ENCODE peak calls at places on chromosomes 13 and 19, in seven cellular contexts. One of them, this sample, is unnamed.

GRCh38 chr19:29506619-29506911 is 19.2 kb upstream of the VSTM2B start:
- DNase-seq in AG09319: no peak
- DNase-seq in cardiac fibroblast: no peak
- DNase-seq in naive B cell: no peak
- DNase-seq in dorsolateral prefrontal cortex: no peak
- DNase-seq in endothelial cell of umbilical vein: no peak
- DNase-seq in mucosa of gallbladder: no peak
- DNase-seq in this sample: no peak

GRCh38 chr19:11418518-11419506 is at the start of gene RGL3:
- DNase-seq in AG09319: no peak
- DNase-seq in naive B cell: peak
- DNase-seq in mucosa of gallbladder: no peak
- DNase-seq in cardiac fibroblast: no peak
- DNase-seq in endothelial cell of umbilical vein: no peak
- DNase-seq in dorsolateral prefrontal cortex: no peak
- DNase-seq in this sample: peak

GRCh38 chr19:6214881-6215541 is 64.8 kb downstream of the MLLT1 start:
- DNase-seq in cardiac fibroblast: no peak
- DNase-seq in dorsolateral prefrontal cortex: peak
- DNase-seq in endothelial cell of umbilical vein: no peak
- DNase-seq in AG09319: no peak
- DNase-seq in mucosa of gallbladder: no peak
- DNase-seq in naive B cell: no peak
- DNase-seq in this sample: no peak

GRCh38 chr13:41788552-41788951 is 172.4 kb downstream of the VWA8 start:
- DNase-seq in AG09319: no peak
- DNase-seq in naive B cell: no peak
- DNase-seq in endothelial cell of umbilical vein: peak
- DNase-seq in cardiac fibroblast: no peak
- DNase-seq in dorsolateral prefrontal cortex: no peak
- DNase-seq in mucosa of gallbladder: no peak
- DNase-seq in this sample: no peak

GRCh38 chr13:69324109-69324886 is 783.3 kb upstream of the ATXN8OS start:
- DNase-seq in mucosa of gallbladder: no peak
- DNase-seq in dorsolateral prefrontal cortex: no peak
- DNase-seq in endothelial cell of umbilical vein: no peak
- DNase-seq in cardiac fibroblast: peak
- DNase-seq in naive B cell: no peak
- DNase-seq in AG09319: no peak
- DNase-seq in this sample: no peak

GRCh38 chr13:101098873-101099272 is 317.4 kb downstream of the NALCN start:
- DNase-seq in cardiac fibroblast: no peak
- DNase-seq in dorsolateral prefrontal cortex: no peak
- DNase-seq in naive B cell: no peak
- DNase-seq in endothelial cell of umbilical vein: no peak
- DNase-seq in AG09319: no peak
- DNase-seq in mucosa of gallbladder: no peak
- DNase-seq in this sample: no peak

GRCh38 chr13:98482476-98483444 is 94.1 kb downstream of the STK24 start:
- DNase-seq in naive B cell: no peak
- DNase-seq in mucosa of gallbladder: peak
- DNase-seq in AG09319: peak
- DNase-seq in endothelial cell of umbilical vein: peak
- DNase-seq in dorsolateral prefrontal cortex: no peak
- DNase-seq in cardiac fibroblast: peak
- DNase-seq in this sample: peak

GRCh38 chr13:33194820-33195692 is 90.5 kb downstream of the STARD13 start:
- DNase-seq in cardiac fibroblast: peak
- DNase-seq in endothelial cell of umbilical vein: peak
- DNase-seq in naive B cell: no peak
- DNase-seq in AG09319: peak
- DNase-seq in dorsolateral prefrontal cortex: no peak
- DNase-seq in mucosa of gallbladder: no peak
- DNase-seq in this sample: no peak

GRCh38 chr13:91576590-91576989 is 178.2 kb downstream of the GPC5 start:
- DNase-seq in naive B cell: no peak
- DNase-seq in endothelial cell of umbilical vein: no peak
- DNase-seq in mucosa of gallbladder: no peak
- DNase-seq in cardiac fibroblast: no peak
- DNase-seq in dorsolateral prefrontal cortex: no peak
- DNase-seq in AG09319: no peak
- DNase-seq in this sample: no peak

GRCh38 chr19:1763648-1764292 is 10.5 kb downstream of the ONECUT3 start:
- DNase-seq in AG09319: no peak
- DNase-seq in endothelial cell of umbilical vein: no peak
- DNase-seq in dorsolateral prefrontal cortex: no peak
- DNase-seq in naive B cell: no peak
- DNase-seq in cardiac fibroblast: no peak
- DNase-seq in mucosa of gallbladder: no peak
- DNase-seq in this sample: no peak

GRCh38 chr19:28883241-28883693 is 329.7 kb downstream of the UQCRFS1 start:
- DNase-seq in cardiac fibroblast: peak
- DNase-seq in endothelial cell of umbilical vein: no peak
- DNase-seq in naive B cell: no peak
- DNase-seq in AG09319: no peak
- DNase-seq in dorsolateral prefrontal cortex: no peak
- DNase-seq in mucosa of gallbladder: peak
- DNase-seq in this sample: no peak

GRCh38 chr19:35959040-35959967 is 23.1 kb downstream of the LRFN3 start:
- DNase-seq in mucosa of gallbladder: peak
- DNase-seq in naive B cell: peak
- DNase-seq in dorsolateral prefrontal cortex: peak
- DNase-seq in endothelial cell of umbilical vein: no peak
- DNase-seq in cardiac fibroblast: no peak
- DNase-seq in AG09319: no peak
- DNase-seq in this sample: no peak

GRCh38 chr19:6015841-6016545 is 38.1 kb upstream of the RANBP3 start:
- DNase-seq in AG09319: no peak
- DNase-seq in naive B cell: no peak
- DNase-seq in mucosa of gallbladder: no peak
- DNase-seq in dorsolateral prefrontal cortex: no peak
- DNase-seq in cardiac fibroblast: no peak
- DNase-seq in endothelial cell of umbilical vein: no peak
- DNase-seq in this sample: no peak

GRCh38 chr19:22052644-22053013 is 345 bp downstream of the ZNF257 start:
- DNase-seq in dorsolateral prefrontal cortex: no peak
- DNase-seq in AG09319: no peak
- DNase-seq in naive B cell: no peak
- DNase-seq in mucosa of gallbladder: no peak
- DNase-seq in cardiac fibroblast: no peak
- DNase-seq in endothelial cell of umbilical vein: no peak
- DNase-seq in this sample: no peak

GRCh38 chr13:27878274-27878673 is 41.5 kb upstream of the PDX1 start:
- DNase-seq in mucosa of gallbladder: no peak
- DNase-seq in naive B cell: no peak
- DNase-seq in AG09319: no peak
- DNase-seq in endothelial cell of umbilical vein: no peak
- DNase-seq in dorsolateral prefrontal cortex: no peak
- DNase-seq in cardiac fibroblast: no peak
- DNase-seq in this sample: no peak

GRCh38 chr19:55283548-55284393 is at the start of gene BRSK1:
- DNase-seq in dorsolateral prefrontal cortex: peak
- DNase-seq in cardiac fibroblast: peak
- DNase-seq in naive B cell: no peak
- DNase-seq in mucosa of gallbladder: no peak
- DNase-seq in AG09319: peak
- DNase-seq in endothelial cell of umbilical vein: no peak
- DNase-seq in this sample: peak

GRCh38 chr13:29901714-29902631 is 51.6 kb upstream of the UBL3 start:
- DNase-seq in naive B cell: no peak
- DNase-seq in mucosa of gallbladder: peak
- DNase-seq in AG09319: peak
- DNase-seq in endothelial cell of umbilical vein: peak
- DNase-seq in cardiac fibroblast: peak
- DNase-seq in dorsolateral prefrontal cortex: no peak
- DNase-seq in this sample: no peak

GRCh38 chr19:10007811-10008211 is 2.5 kb downstream of the COL5A3 start:
- DNase-seq in naive B cell: no peak
- DNase-seq in cardiac fibroblast: peak
- DNase-seq in mucosa of gallbladder: no peak
- DNase-seq in endothelial cell of umbilical vein: no peak
- DNase-seq in AG09319: no peak
- DNase-seq in dorsolateral prefrontal cortex: no peak
- DNase-seq in this sample: no peak

GRCh38 chr19:41309225-41310030 is 544 bp upstream of the CCDC97 start:
- DNase-seq in mucosa of gallbladder: no peak
- DNase-seq in AG09319: no peak
- DNase-seq in naive B cell: no peak
- DNase-seq in dorsolateral prefrontal cortex: no peak
- DNase-seq in cardiac fibroblast: no peak
- DNase-seq in endothelial cell of umbilical vein: peak
- DNase-seq in this sample: no peak

GRCh38 chr13:20405691-20406090 is 120.0 kb downstream of the CRYL1 start:
- DNase-seq in AG09319: no peak
- DNase-seq in mucosa of gallbladder: no peak
- DNase-seq in endothelial cell of umbilical vein: no peak
- DNase-seq in cardiac fibroblast: no peak
- DNase-seq in naive B cell: no peak
- DNase-seq in dorsolateral prefrontal cortex: no peak
- DNase-seq in this sample: no peak

GRCh38 chr19:45293682-45294081 is 29.0 kb downstream of the CKM start:
- DNase-seq in AG09319: no peak
- DNase-seq in endothelial cell of umbilical vein: no peak
- DNase-seq in cardiac fibroblast: no peak
- DNase-seq in mucosa of gallbladder: no peak
- DNase-seq in dorsolateral prefrontal cortex: no peak
- DNase-seq in naive B cell: no peak
- DNase-seq in this sample: no peak

GRCh38 chr19:43532571-43532961 is 422 bp upstream of the ZNF575 start:
- DNase-seq in mucosa of gallbladder: no peak
- DNase-seq in dorsolateral prefrontal cortex: no peak
- DNase-seq in naive B cell: no peak
- DNase-seq in endothelial cell of umbilical vein: no peak
- DNase-seq in cardiac fibroblast: no peak
- DNase-seq in AG09319: no peak
- DNase-seq in this sample: peak

GRCh38 chr13:83810136-83810535 is 72.1 kb downstream of the SLITRK1 start:
- DNase-seq in AG09319: no peak
- DNase-seq in endothelial cell of umbilical vein: no peak
- DNase-seq in naive B cell: no peak
- DNase-seq in mucosa of gallbladder: no peak
- DNase-seq in dorsolateral prefrontal cortex: no peak
- DNase-seq in cardiac fibroblast: no peak
- DNase-seq in this sample: no peak

GRCh38 chr13:53848546-53848945 is 819.9 kb downstream of the OLFM4 start:
- DNase-seq in naive B cell: no peak
- DNase-seq in dorsolateral prefrontal cortex: no peak
- DNase-seq in mucosa of gallbladder: no peak
- DNase-seq in endothelial cell of umbilical vein: no peak
- DNase-seq in cardiac fibroblast: no peak
- DNase-seq in AG09319: no peak
- DNase-seq in this sample: no peak

GRCh38 chr19:11378319-11379189 is 4.1 kb downstream of the SWSAP1 start:
- DNase-seq in dorsolateral prefrontal cortex: peak
- DNase-seq in AG09319: no peak
- DNase-seq in naive B cell: no peak
- DNase-seq in cardiac fibroblast: peak
- DNase-seq in endothelial cell of umbilical vein: peak
- DNase-seq in mucosa of gallbladder: no peak
- DNase-seq in this sample: peak